ENCODE peak calls at places on chromosomes 11 and 22, in six cellular contexts. One of them, this sample, is unnamed. For H3K36me3, the result is how much of the 10 kb centered on the place peaks cover.

GRCh38 chr11:127063191-127063590 is 62.6 kb upstream of the KIRREL3 start:
- DNase-seq in tibial artery: no peak
- DNase-seq in mucosa of descending colon: no peak
- DNase-seq in naive thymus-derived CD4-positive, alpha-beta T cell: no peak
- DNase-seq in psoas muscle: no peak
- DNase-seq in pancreas: no peak
- DNase-seq in this sample: no peak

GRCh38 chr11:58192229-58192628 is 3.4 kb downstream of the OR9Q2 start:
- DNase-seq in pancreas: no peak
- DNase-seq in mucosa of descending colon: peak
- DNase-seq in tibial artery: no peak
- DNase-seq in psoas muscle: no peak
- DNase-seq in naive thymus-derived CD4-positive, alpha-beta T cell: no peak
- DNase-seq in this sample: no peak

GRCh38 chr11:32809313-32809712 is 14.9 kb upstream of the CCDC73 start:
- DNase-seq in naive thymus-derived CD4-positive, alpha-beta T cell: peak
- DNase-seq in psoas muscle: no peak
- DNase-seq in pancreas: peak
- DNase-seq in mucosa of descending colon: peak
- DNase-seq in tibial artery: no peak
- DNase-seq in this sample: peak

GRCh38 chr11:33376331-33377099 is 119.3 kb downstream of the HIPK3 start:
- DNase-seq in tibial artery: no peak
- DNase-seq in mucosa of descending colon: no peak
- DNase-seq in psoas muscle: no peak
- DNase-seq in pancreas: no peak
- DNase-seq in naive thymus-derived CD4-positive, alpha-beta T cell: no peak
- DNase-seq in this sample: no peak

GRCh38 chr11:128889657-128890213 is 1.4 kb upstream of the KCNJ5 start:
- DNase-seq in psoas muscle: no peak
- DNase-seq in naive thymus-derived CD4-positive, alpha-beta T cell: no peak
- DNase-seq in tibial artery: no peak
- DNase-seq in mucosa of descending colon: no peak
- DNase-seq in pancreas: no peak
- DNase-seq in this sample: no peak

GRCh38 chr11:75603791-75604736 is 42.0 kb downstream of the SERPINH1 start:
- DNase-seq in mucosa of descending colon: no peak
- DNase-seq in pancreas: no peak
- DNase-seq in psoas muscle: no peak
- DNase-seq in naive thymus-derived CD4-positive, alpha-beta T cell: no peak
- DNase-seq in tibial artery: no peak
- DNase-seq in this sample: no peak

GRCh38 chr11:125871391-125872137 is 15.9 kb upstream of the HYLS1 start:
- DNase-seq in mucosa of descending colon: no peak
- DNase-seq in tibial artery: no peak
- DNase-seq in psoas muscle: no peak
- DNase-seq in naive thymus-derived CD4-positive, alpha-beta T cell: peak
- DNase-seq in pancreas: no peak
- DNase-seq in this sample: no peak

GRCh38 chr22:20567371-20567847 is 60.0 kb downstream of the MED15 start:
- DNase-seq in mucosa of descending colon: no peak
- DNase-seq in pancreas: no peak
- DNase-seq in naive thymus-derived CD4-positive, alpha-beta T cell: no peak
- DNase-seq in psoas muscle: peak
- DNase-seq in tibial artery: no peak
- DNase-seq in this sample: no peak

GRCh38 chr11:11230802-11231562 is 122.1 kb downstream of the CSNK2A3 start:
- DNase-seq in pancreas: no peak
- DNase-seq in naive thymus-derived CD4-positive, alpha-beta T cell: no peak
- DNase-seq in psoas muscle: no peak
- DNase-seq in mucosa of descending colon: no peak
- DNase-seq in tibial artery: no peak
- DNase-seq in this sample: peak

GRCh38 chr22:50691521-50691920 is 18.9 kb downstream of the SHANK3 start:
- DNase-seq in pancreas: peak
- DNase-seq in psoas muscle: no peak
- DNase-seq in naive thymus-derived CD4-positive, alpha-beta T cell: peak
- DNase-seq in tibial artery: no peak
- DNase-seq in mucosa of descending colon: peak
- DNase-seq in this sample: peak

GRCh38 chr22:47210112-47210657 is 447.7 kb downstream of the TBC1D22A start:
- DNase-seq in naive thymus-derived CD4-positive, alpha-beta T cell: no peak
- DNase-seq in psoas muscle: peak
- DNase-seq in mucosa of descending colon: no peak
- DNase-seq in pancreas: no peak
- DNase-seq in tibial artery: peak
- DNase-seq in this sample: no peak

DNA sequence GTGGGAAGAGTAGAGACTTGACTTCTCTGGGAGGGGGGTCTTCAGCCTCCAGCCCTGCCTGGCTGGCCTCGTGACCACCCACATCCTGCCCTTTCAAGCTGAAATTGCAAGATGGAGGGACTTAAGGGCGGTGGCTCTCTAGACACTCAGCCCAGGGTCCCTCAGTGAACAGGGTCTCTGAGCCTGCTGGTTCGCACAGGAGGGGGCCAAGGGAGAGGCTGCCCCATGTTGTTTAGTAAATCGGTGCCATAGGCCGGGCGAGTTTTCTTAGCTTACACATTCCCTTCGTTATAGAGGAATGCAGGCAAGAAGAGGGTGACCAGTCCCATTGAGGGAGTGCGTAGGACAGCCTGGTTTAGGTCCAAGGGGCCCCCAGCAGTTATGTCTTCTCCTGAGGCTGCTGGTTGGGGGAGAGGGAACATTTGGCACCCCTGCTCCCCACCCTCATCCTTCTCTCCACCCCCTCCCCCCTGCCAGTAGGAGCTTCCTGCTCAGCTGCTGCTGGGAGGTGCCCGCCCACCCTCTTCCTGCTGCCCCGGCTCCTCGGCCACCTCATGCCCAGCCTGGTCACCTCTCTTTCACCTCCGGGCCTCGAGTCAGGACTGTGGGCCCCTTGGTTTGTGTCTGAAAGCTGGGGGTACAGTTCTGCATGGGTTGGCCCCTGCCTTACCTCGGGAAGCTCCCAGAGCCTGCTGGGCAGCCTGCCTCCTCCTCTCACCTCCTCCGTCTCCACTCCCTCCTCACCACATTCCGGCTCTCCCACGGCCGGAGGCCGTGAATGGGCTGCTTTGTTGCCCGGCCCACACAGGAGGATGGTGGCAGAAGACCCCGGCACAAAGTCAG is 3.9 kb downstream of the FRMD8 start:
- DNase-seq in psoas muscle: no peak
- DNase-seq in pancreas: no peak
- DNase-seq in tibial artery: no peak
- DNase-seq in mucosa of descending colon: no peak
- DNase-seq in naive thymus-derived CD4-positive, alpha-beta T cell: no peak
- DNase-seq in this sample: no peak
- H3K36me3 ChIP-seq in psoas muscle: half or more
- H3K36me3 ChIP-seq in pancreas: under half
- H3K36me3 ChIP-seq in tibial artery: under half
- H3K36me3 ChIP-seq in mucosa of descending colon: under half
- H3K36me3 ChIP-seq in naive thymus-derived CD4-positive, alpha-beta T cell: half or more
- H3K36me3 ChIP-seq in this sample: under half

GRCh38 chr22:36439481-36440271 is 41.8 kb downstream of the TXN2 start:
- DNase-seq in psoas muscle: no peak
- DNase-seq in naive thymus-derived CD4-positive, alpha-beta T cell: no peak
- DNase-seq in pancreas: no peak
- DNase-seq in tibial artery: no peak
- DNase-seq in mucosa of descending colon: no peak
- DNase-seq in this sample: no peak

GRCh38 chr22:36440429-36441002 is 40.9 kb downstream of the TXN2 start:
- DNase-seq in mucosa of descending colon: no peak
- DNase-seq in tibial artery: no peak
- DNase-seq in psoas muscle: no peak
- DNase-seq in naive thymus-derived CD4-positive, alpha-beta T cell: no peak
- DNase-seq in pancreas: no peak
- DNase-seq in this sample: no peak

GRCh38 chr22:36445158-36445668 is 36.2 kb downstream of the TXN2 start:
- DNase-seq in naive thymus-derived CD4-positive, alpha-beta T cell: no peak
- DNase-seq in mucosa of descending colon: no peak
- DNase-seq in tibial artery: no peak
- DNase-seq in psoas muscle: peak
- DNase-seq in pancreas: no peak
- DNase-seq in this sample: no peak

GRCh38 chr22:36443198-36443770 is 38.2 kb downstream of the TXN2 start:
- DNase-seq in tibial artery: no peak
- DNase-seq in mucosa of descending colon: no peak
- DNase-seq in psoas muscle: no peak
- DNase-seq in naive thymus-derived CD4-positive, alpha-beta T cell: no peak
- DNase-seq in pancreas: no peak
- DNase-seq in this sample: no peak

GRCh38 chr22:36442506-36443197 is 38.8 kb downstream of the TXN2 start:
- DNase-seq in psoas muscle: no peak
- DNase-seq in tibial artery: no peak
- DNase-seq in mucosa of descending colon: peak
- DNase-seq in pancreas: no peak
- DNase-seq in naive thymus-derived CD4-positive, alpha-beta T cell: no peak
- DNase-seq in this sample: no peak
- H3K4me3 ChIP-seq in psoas muscle: no peak
- H3K4me3 ChIP-seq in tibial artery: no peak
- H3K4me3 ChIP-seq in mucosa of descending colon: no peak
- H3K4me3 ChIP-seq in pancreas: no peak
- H3K4me3 ChIP-seq in naive thymus-derived CD4-positive, alpha-beta T cell: no peak
- H3K4me3 ChIP-seq in this sample: no peak

GRCh38 chr11:41779401-41779960 is 320.0 kb upstream of the LRRC4C start:
- DNase-seq in psoas muscle: no peak
- DNase-seq in mucosa of descending colon: peak
- DNase-seq in tibial artery: no peak
- DNase-seq in naive thymus-derived CD4-positive, alpha-beta T cell: no peak
- DNase-seq in pancreas: no peak
- DNase-seq in this sample: no peak
- H3K36me3 ChIP-seq in psoas muscle: under half
- H3K36me3 ChIP-seq in mucosa of descending colon: under half
- H3K36me3 ChIP-seq in tibial artery: under half
- H3K36me3 ChIP-seq in naive thymus-derived CD4-positive, alpha-beta T cell: under half
- H3K36me3 ChIP-seq in pancreas: under half
- H3K36me3 ChIP-seq in this sample: under half

DNA sequence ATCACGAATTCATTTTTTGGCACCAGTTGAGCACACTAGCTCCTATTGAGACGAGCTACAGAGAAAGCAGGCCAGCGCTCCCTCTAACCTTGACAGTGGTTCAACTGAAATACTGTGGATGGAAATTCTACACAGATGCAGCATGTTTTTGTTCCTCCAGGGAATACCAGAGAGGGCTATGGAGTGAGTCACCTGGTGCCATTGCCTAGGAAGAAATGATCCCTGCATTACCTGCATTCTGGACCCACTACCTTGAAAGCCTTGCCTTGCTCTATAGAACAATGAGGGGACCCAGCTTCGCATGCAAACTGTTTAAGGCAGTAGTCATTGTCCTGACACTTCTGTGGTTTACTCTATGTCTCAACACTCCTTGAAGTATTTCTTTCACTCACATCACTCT is 108.1 kb upstream of the ARHGAP42 start:
- DNase-seq in mucosa of descending colon: no peak
- DNase-seq in naive thymus-derived CD4-positive, alpha-beta T cell: no peak
- DNase-seq in tibial artery: no peak
- DNase-seq in psoas muscle: no peak
- DNase-seq in pancreas: no peak
- DNase-seq in this sample: no peak
- H3K4me3 ChIP-seq in mucosa of descending colon: no peak
- H3K4me3 ChIP-seq in naive thymus-derived CD4-positive, alpha-beta T cell: no peak
- H3K4me3 ChIP-seq in tibial artery: no peak
- H3K4me3 ChIP-seq in psoas muscle: no peak
- H3K4me3 ChIP-seq in pancreas: no peak
- H3K4me3 ChIP-seq in this sample: no peak

DNA sequence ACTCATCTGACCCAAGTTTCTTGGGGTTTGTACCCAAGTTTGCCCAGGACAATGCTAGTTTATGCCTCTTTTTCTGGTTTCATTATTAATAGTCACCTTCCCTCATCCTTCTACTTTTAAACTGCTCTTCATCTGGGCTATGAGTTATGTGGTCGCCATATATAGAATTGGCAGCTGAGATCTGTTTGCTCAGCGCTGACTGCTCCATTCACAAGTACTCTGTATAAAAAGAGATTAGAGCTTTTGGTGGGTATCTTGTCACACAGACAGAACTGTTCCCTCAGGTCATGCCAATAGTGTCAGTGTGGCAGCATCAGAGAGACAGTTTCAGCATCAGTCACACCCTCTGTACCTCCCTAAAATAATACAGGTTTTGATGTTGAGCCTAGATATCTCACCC is 326.0 kb downstream of the RAB38 start:
- DNase-seq in tibial artery: no peak
- DNase-seq in psoas muscle: no peak
- DNase-seq in pancreas: no peak
- DNase-seq in mucosa of descending colon: no peak
- DNase-seq in naive thymus-derived CD4-positive, alpha-beta T cell: no peak
- DNase-seq in this sample: no peak
- H3K36me3 ChIP-seq in tibial artery: under half
- H3K36me3 ChIP-seq in psoas muscle: under half
- H3K36me3 ChIP-seq in pancreas: under half
- H3K36me3 ChIP-seq in mucosa of descending colon: under half
- H3K36me3 ChIP-seq in naive thymus-derived CD4-positive, alpha-beta T cell: under half
- H3K36me3 ChIP-seq in this sample: under half

DNA sequence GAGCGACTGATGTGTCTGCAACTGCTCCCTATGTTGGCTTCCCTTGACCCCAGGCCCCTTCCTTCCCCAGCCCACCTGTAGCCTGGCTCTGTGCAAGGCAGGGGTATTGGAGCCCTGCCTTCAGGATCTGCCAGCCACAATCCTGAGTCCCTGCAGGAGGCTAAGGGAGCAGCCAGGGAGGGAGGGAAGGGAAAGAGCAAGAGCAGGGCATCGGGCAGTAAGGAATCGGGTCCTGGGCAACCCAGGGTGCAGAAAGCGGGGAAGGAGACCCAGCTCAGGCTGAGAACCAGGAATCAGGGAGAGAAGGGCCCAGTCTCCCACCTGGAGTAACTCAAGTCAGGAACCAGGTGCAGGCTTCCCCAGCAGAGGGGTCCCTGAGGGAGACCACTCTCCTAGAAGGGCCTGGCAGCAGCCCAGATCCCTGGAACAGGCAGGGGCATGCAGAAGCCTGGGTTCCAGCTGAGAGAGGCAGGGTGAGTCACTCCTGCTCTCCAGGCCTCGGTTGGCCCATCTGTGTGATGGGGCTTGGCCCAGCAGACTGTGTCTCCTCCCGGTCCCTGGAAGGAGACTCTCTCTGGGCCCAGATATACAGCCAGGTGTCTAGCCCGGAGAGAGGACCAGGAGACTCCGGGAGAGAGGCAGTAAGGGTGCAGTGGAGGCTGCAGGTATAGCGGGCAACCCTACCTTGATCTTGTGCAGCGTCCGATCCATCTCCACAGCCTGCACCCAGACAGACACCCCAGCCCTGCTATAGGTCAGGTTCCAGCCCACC is 13.4 kb downstream of the STARD10 start:
- DNase-seq in pancreas: peak
- DNase-seq in naive thymus-derived CD4-positive, alpha-beta T cell: no peak
- DNase-seq in mucosa of descending colon: no peak
- DNase-seq in psoas muscle: no peak
- DNase-seq in tibial artery: no peak
- DNase-seq in this sample: no peak
- H3K4me3 ChIP-seq in pancreas: peak
- H3K4me3 ChIP-seq in naive thymus-derived CD4-positive, alpha-beta T cell: peak
- H3K4me3 ChIP-seq in mucosa of descending colon: peak
- H3K4me3 ChIP-seq in psoas muscle: peak
- H3K4me3 ChIP-seq in tibial artery: peak
- H3K4me3 ChIP-seq in this sample: peak

This sample was measured in tibial nerve.